ENCODE peak calls at places on chromosomes 13 and 19, in five cellular contexts. P, R, K, N and Z are unnamed samples.

GRCh38 chr13:48536851-48537250 is 4.0 kb upstream of the RCBTB2 start:
- DNase-seq in P (no peak), R (no peak), K (no peak), N (no peak), Z (no peak)

GRCh38 chr13:76148926-76149325 is 512.8 kb downstream of the LMO7 start:
- DNase-seq in P (no peak), R (peak), K (no peak), N (no peak), Z (no peak)

GRCh38 chr13:38979891-38980627 is 10.6 kb downstream of the STOML3 start:
- DNase-seq in P (no peak), R (peak), K (peak), N (no peak), Z (no peak)

GRCh38 chr13:42732073-42732472 is 49.3 kb upstream of the FAM216B start:
- DNase-seq in P (no peak), R (no peak), K (no peak), N (no peak), Z (no peak)

GRCh38 chr19:53960886-53961285 is 1.9 kb upstream of the CACNG8 start:
- DNase-seq in P (no peak), R (no peak), K (no peak), N (no peak), Z (no peak)

GRCh38 chr13:50130686-50131051 is 115.4 kb downstream of the KCNRG start:
- DNase-seq in P (peak), R (peak), K (no peak), N (no peak), Z (no peak)

GRCh38 chr13:47859129-47859528 is 141.9 kb downstream of the SUCLA2 start:
- DNase-seq in P (no peak), R (no peak), K (no peak), N (no peak), Z (no peak)

GRCh38 chr13:98273067-98273823 is 96.2 kb upstream of the RNF113B start:
- DNase-seq in P (peak), R (no peak), K (no peak), N (no peak), Z (peak)

GRCh38 chr13:75299913-75300862 is 181.8 kb downstream of the TBC1D4 start:
- DNase-seq in P (no peak), R (peak), K (no peak), N (no peak), Z (no peak)

GRCh38 chr13:24680258-24680920 is at the start of gene ATP12A:
- DNase-seq in P (no peak), R (no peak), K (peak), N (no peak), Z (no peak)

GRCh38 chr19:39474139-39474620 is 6.5 kb upstream of the TIMM50 start:
- DNase-seq in P (peak), R (peak), K (peak), N (peak), Z (peak)

GRCh38 chr19:54448037-54448773 is 794 bp upstream of the LENG8 start:
- DNase-seq in P (peak), R (peak), K (peak), N (no peak), Z (peak)

GRCh38 chr13:106997696-106998095 is 429.8 kb upstream of the ARGLU1 start:
- DNase-seq in P (peak), R (no peak), K (no peak), N (no peak), Z (no peak)

GRCh38 chr19:48271531-48272151 is 1.8 kb downstream of the ZNF114 start:
- DNase-seq in P (peak), R (peak), K (peak), N (no peak), Z (peak)